ENCODE peak calls at places on chromosome 16, in four cellular contexts. V is H1, A is K562, T is HepG2. G is an unnamed sample.

GRCh38 chr16:81610144-81610842 is 165.7 kb downstream of the CMIP start:
- DNase-seq in V (no peak), A (no peak), T (no peak), G (no peak)

GRCh38 chr16:11670171-11671131 is 2.2 kb downstream of the SNN start:
- DNase-seq in V (no peak), A (no peak), T (no peak), G (peak)

GRCh38 chr16:87006789-87007745 is 310.1 kb downstream of the C16orf95 start:
- DNase-seq in V (no peak), A (no peak), T (no peak), G (no peak)

GRCh38 chr16:11916524-11917285 is 949 bp upstream of the GSPT1 start:
- DNase-seq in V (no peak), A (peak), T (peak), G (no peak)

GRCh38 chr16:57540906-57541753 is 1.3 kb upstream of the ADGRG5 start:
- DNase-seq in V (no peak), A (no peak), T (no peak), G (no peak)

GRCh38 chr16:88967800-88968588 is 9.0 kb downstream of the CBFA2T3 start:
- DNase-seq in V (no peak), A (no peak), T (no peak), G (peak)

GRCh38 chr16:50213939-50214519 is 52.3 kb upstream of the ADCY7 start:
- DNase-seq in V (no peak), A (peak), T (peak), G (no peak)

GRCh38 chr16:12557808-12558207 is 245.9 kb downstream of the CPPED1 start:
- DNase-seq in V (no peak), A (no peak), T (no peak), G (no peak)

GRCh38 chr16:25922438-25922837 is 230.7 kb downstream of the HS3ST4 start:
- DNase-seq in V (no peak), A (no peak), T (no peak), G (no peak)

GRCh38 chr16:50282010-50282538 is 15.7 kb downstream of the ADCY7 start:
- DNase-seq in V (no peak), A (peak), T (no peak), G (peak)

GRCh38 chr16:89156740-89157645 is 14.6 kb upstream of the CDH15 start:
- DNase-seq in V (no peak), A (no peak), T (no peak), G (no peak)

GRCh38 chr16:75789237-75789636 is 62.9 kb upstream of the CPHXL start:
- DNase-seq in V (no peak), A (peak), T (peak), G (no peak)

GRCh38 chr16:83651871-83652270 is 155.9 kb upstream of the HSBP1 start:
- DNase-seq in V (no peak), A (no peak), T (no peak), G (no peak)

GRCh38 chr16:83374951-83375350 is 432.8 kb upstream of the HSBP1 start:
- DNase-seq in V (no peak), A (no peak), T (no peak), G (no peak)

GRCh38 chr16:87235810-87236515 is 81.2 kb downstream of the C16orf95 start:
- DNase-seq in V (no peak), A (no peak), T (no peak), G (no peak)

GRCh38 chr16:26688105-26688504 is 378.6 kb upstream of the C16orf82 start:
- DNase-seq in V (no peak), A (no peak), T (no peak), G (no peak)

GRCh38 chr16:87581867-87582220 is 20.5 kb upstream of the JPH3 start:
- DNase-seq in V (no peak), A (peak), T (peak), G (no peak)

GRCh38 chr16:84756830-84757229 is 57.0 kb downstream of the USP10 start:
- DNase-seq in V (no peak), A (no peak), T (no peak), G (no peak)

GRCh38 chr16:84755004-84755672 is 55.3 kb downstream of the USP10 start:
- DNase-seq in V (no peak), A (no peak), T (no peak), G (no peak)

GRCh38 chr16:84752600-84752999 is 52.8 kb downstream of the USP10 start:
- DNase-seq in V (no peak), A (no peak), T (no peak), G (no peak)

GRCh38 chr16:84753412-84754325 is 53.9 kb downstream of the USP10 start:
- DNase-seq in V (no peak), A (no peak), T (no peak), G (no peak)

DNA sequence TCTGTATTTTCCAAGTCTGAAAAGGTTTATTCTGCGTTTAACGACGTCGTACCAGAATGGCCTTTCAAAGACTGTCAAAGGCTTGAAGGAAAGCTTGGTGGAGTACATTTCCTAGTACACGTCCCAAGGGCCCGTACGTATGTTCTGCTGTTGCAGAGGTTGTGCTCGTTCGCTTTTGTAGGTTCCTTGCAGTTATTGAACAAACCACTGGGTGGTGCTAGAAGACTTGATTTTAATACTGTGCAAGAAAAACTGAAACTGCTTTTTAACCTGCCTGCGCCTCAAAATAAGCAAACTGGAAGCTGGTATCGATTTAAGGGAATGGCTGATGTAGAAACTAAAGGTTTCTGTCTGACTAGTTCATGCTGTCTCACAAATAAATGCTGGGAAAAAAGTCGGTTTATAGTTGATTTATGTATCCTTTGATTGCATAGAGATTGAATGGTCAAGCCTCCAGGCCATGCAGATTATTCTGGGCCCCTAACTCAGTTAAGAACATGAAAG is 54.6 kb downstream of the USP10 start:
- DNase-seq in V (peak), A (peak), T (peak), G (peak)
- TF ChIP-seq CBX5 in V (no peak), A (no peak), T (no peak), G (no peak)

DNA sequence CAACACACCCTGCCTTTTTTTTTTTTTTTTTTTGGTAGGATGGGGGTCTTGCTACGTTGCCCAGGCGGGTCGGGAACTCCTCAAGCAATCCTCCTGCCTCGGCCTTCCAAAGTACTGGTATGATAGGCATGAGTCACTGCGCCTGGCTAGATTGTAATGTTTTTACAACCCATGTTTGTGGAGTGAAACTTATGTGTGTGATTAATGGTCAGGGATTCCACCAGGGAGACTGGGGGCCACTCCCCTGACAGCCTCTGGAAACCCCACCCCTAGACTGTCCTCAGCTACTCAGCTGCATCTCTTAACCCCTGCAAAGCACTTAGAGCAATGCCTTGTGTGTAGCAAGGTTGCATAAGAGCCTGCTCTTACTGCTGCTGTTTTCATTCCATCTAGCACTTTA is 220.5 kb downstream of the PARN start:
- DNase-seq in V (no peak), A (no peak), T (peak), G (no peak)
- TF ChIP-seq YY1 in V (no peak), A (no peak), T (no peak), G (no peak)

GRCh38 chr16:9802160-9802559 is 380.1 kb downstream of the GRIN2A start:
- DNase-seq in V (no peak), A (no peak), T (no peak), G (no peak)

GRCh38 chr16:9801651-9802050 is 380.6 kb downstream of the GRIN2A start:
- DNase-seq in V (no peak), A (no peak), T (no peak), G (no peak)

GRCh38 chr16:9808210-9808609 is 374.0 kb downstream of the GRIN2A start:
- DNase-seq in V (no peak), A (no peak), T (no peak), G (no peak)

DNA sequence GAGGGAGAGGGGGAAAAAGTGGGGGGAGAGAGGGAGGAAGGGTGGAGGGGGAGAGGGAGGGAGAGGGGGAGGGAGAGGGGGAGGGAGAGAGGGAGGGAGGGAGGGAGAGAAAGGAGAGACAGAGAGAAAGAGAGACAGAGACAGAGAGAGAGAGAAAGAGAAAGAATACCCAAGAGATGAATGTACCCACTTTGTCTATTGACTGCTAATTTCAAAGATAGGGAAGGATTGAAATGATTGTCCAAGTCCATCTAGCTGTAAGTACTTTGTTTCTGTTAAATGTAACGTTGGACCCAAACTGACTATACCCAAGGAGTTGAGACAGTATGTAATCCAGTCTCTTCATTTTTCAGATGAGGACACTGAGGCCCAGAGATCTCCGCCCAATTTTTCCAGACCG is 374.9 kb downstream of the GRIN2A start:
- DNase-seq in V (no peak), A (no peak), T (no peak), G (no peak)
- TF ChIP-seq CBX5 in V (no peak), A (no peak), T (no peak), G (no peak)

GRCh38 chr16:4200000-4200780 is 41.7 kb downstream of the SRL start:
- DNase-seq in V (no peak), A (peak), T (peak), G (no peak)
- TF ChIP-seq YY1 in V (no peak), A (no peak), T (no peak), G (no peak)

DNA sequence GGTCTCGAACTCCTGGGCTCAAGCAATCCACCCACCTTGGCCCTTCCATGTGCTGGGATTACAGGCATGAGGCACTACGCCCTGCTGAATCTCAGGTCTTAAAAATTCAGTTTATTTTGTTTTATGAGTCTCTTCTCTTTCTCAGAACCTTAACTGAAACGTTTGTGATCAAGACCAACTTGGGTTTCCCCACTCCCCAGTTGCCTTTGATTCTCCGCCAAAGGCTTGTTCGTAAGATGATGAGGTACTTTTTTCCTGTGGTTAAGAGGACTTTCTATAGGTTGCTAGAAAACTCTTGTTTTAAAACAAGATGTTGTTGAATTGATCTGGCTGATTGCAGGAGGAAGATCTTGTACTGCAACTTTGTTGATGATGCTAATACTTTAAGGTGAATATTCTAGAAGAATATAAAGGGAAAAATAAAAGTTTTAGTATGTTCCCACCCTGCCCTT is 11.7 kb downstream of the ABCC1 start:
- DNase-seq in V (no peak), A (no peak), T (no peak), G (peak)
- TF ChIP-seq CBX5 in V (no peak), A (no peak), T (no peak), G (no peak)